ENCODE peak calls at places on chromosomes 16 and 17, in eight cellular contexts. Z, T, Q, L, B, O, W and J are unnamed samples.
A peak's percentile ranks its signal among the peaks of the same experiment; 100 is the strongest.

GRCh38 chr16:19666451-19666850 is 51.6 kb downstream of the KNOP1 start:
- DNase-seq in Z (no peak), O (no peak), B (no peak), W (no peak), Q (no peak), L (no peak), T (no peak), J (no peak)

GRCh38 chr17:38702900-38703741 is 2.0 kb upstream of the MLLT6 start:
- DNase-seq in Q (no peak), L (no peak), B (no peak), T (no peak), O (peak; percentile 13), W (no peak), Z (no peak), J (no peak)

GRCh38 chr16:75257886-75258806 is 6.7 kb upstream of the BCAR1 start:
- DNase-seq in Q (no peak), B (no peak), W (no peak), O (no peak), T (no peak), L (no peak), Z (no peak), J (no peak)

GRCh38 chr17:15279011-15279477 is 13.9 kb upstream of the PMP22 start:
- DNase-seq in Z (no peak), O (no peak), W (peak; percentile 51), T (peak; percentile 35), B (no peak), Q (no peak), L (peak; percentile 60), J (peak; percentile 66)

GRCh38 chr17:17440938-17441730 is 35.7 kb upstream of the MED9 start:
- DNase-seq in Q (no peak), T (no peak), L (no peak), O (no peak), W (no peak), B (no peak), Z (no peak), J (no peak)

GRCh38 chr17:4854181-4854681 is 21.1 kb downstream of the MINK1 start:
- DNase-seq in W (no peak), O (no peak), Z (no peak), B (no peak), Q (no peak), T (no peak), L (no peak), J (no peak)

GRCh38 chr16:35908942-35909341 is 2449.5 kb downstream of the TP53TG3F start:
- DNase-seq in O (no peak), Z (no peak), W (no peak), L (no peak), Q (no peak), T (no peak), B (no peak), J (no peak)

GRCh38 chr17:32960815-32961214 is 30.8 kb upstream of the SPACA3 start:
- DNase-seq in T (no peak), L (no peak), Q (no peak), B (no peak), W (peak; percentile 29), Z (peak; percentile 56), O (no peak), J (peak; percentile 38)

GRCh38 chr17:6421700-6422604 is 13.0 kb downstream of the AIPL1 start:
- DNase-seq in W (peak; percentile 93), L (peak; percentile 71), T (peak; percentile 52), Z (no peak), O (peak; percentile 54), Q (peak; percentile 39), B (peak; percentile 55), J (peak; percentile 93)

GRCh38 chr17:80720624-80721577 is 176.3 kb downstream of the RPTOR start:
- DNase-seq in T (no peak), Z (no peak), W (no peak), Q (no peak), B (peak; percentile 62), L (peak; percentile 62), O (peak; percentile 66), J (no peak)

GRCh38 chr17:35514561-35514960 is 22.9 kb downstream of the SLFN12L start:
- DNase-seq in T (no peak), Z (no peak), L (peak; percentile 11), O (no peak), Q (no peak), B (no peak), W (no peak), J (no peak)